ENCODE peak calls at places on chromosomes 4 and X, in nine cellular contexts. U is activated naive CD8-positive, alpha-beta T cell treated with anti-CD3 and anti-CD28 coated beads, Interleukin-2, amount 10 ng/mL, durations not matched to agents 7 days and 5 days; A is NCI-H1436; W is kidney glomerular epithelial cell; M is Right ventricle myocardium superior; P is stimulated activated naive CD4-positive, alpha-beta T cell; E is IMR-90; T is stimulated activated CD4-positive, alpha-beta T cell treated with anti-CD3 and anti-CD28 coated beads, Interleukin-2, amount 100 ng/mL, for 48 hours; X is nephron progenitor cell. C is an unnamed sample.

GRCh38 chr4:176539091-176539784 is 219.5 kb downstream of the SPCS3 start:
- DNase-seq in W (no peak), M (no peak), U (no peak), P (no peak), A (no peak), X (no peak), E (peak), T (no peak), C (no peak)

GRCh38 chr4:7255996-7256395 is 63.7 kb downstream of the SORCS2 start:
- DNase-seq in E (no peak), X (no peak), P (no peak), W (no peak), U (no peak), A (no peak), T (no peak), M (peak), C (no peak)

GRCh38 chr4:186297013-186297645 is 31.1 kb downstream of the F11 start:
- DNase-seq in W (peak), P (peak), X (peak), A (no peak), M (no peak), T (no peak), E (peak), U (no peak), C (no peak)

GRCh38 chrX:40209951-40210617 is 112.3 kb upstream of the BCOR start:
- DNase-seq in W (no peak), E (peak), M (no peak), A (no peak), U (no peak), X (no peak), P (no peak), T (no peak), C (no peak)

GRCh38 chr4:184392748-184393334 is 81.5 kb downstream of the IRF2 start:
- DNase-seq in E (no peak), T (no peak), M (peak), A (no peak), W (no peak), U (no peak), P (no peak), X (no peak), C (no peak)

GRCh38 chr4:76282941-76283689 is 23.4 kb upstream of the STBD1 start:
- DNase-seq in U (no peak), A (no peak), W (no peak), X (no peak), P (no peak), E (no peak), T (no peak), M (no peak), C (no peak)

GRCh38 chr4:170089743-170090666 is at the start of gene AADAT:
- DNase-seq in U (peak), W (peak), X (peak), P (no peak), M (peak), T (peak), E (peak), A (peak), C (peak)

GRCh38 chr4:71713611-71714203 is 70.2 kb downstream of the GC start:
- DNase-seq in X (no peak), P (peak), T (no peak), W (peak), M (no peak), U (no peak), E (peak), A (peak), C (no peak)

GRCh38 chrX:129115104-129115503 is 408.2 kb downstream of the SMARCA1 start:
- DNase-seq in A (peak), M (no peak), E (peak), X (peak), U (no peak), W (no peak), T (peak), P (no peak), C (no peak)

GRCh38 chr4:150720973-150721518 is 139.1 kb downstream of the MAB21L2 start:
- DNase-seq in W (no peak), T (no peak), P (no peak), E (peak), U (no peak), M (no peak), A (no peak), X (no peak), C (no peak)

GRCh38 chrX:112846787-112847186 is 6.2 kb upstream of the AMOT start:
- DNase-seq in A (no peak), W (no peak), P (no peak), M (no peak), U (no peak), E (no peak), X (no peak), T (no peak), C (no peak)

GRCh38 chr4:80183196-80184052 is 13.9 kb upstream of the PRDM8 start:
- DNase-seq in E (no peak), U (no peak), W (no peak), X (no peak), P (peak), T (no peak), M (peak), A (no peak), C (peak)

GRCh38 chr4:25031077-25031606 is 396 bp upstream of the LGI2 start:
- DNase-seq in P (no peak), U (no peak), E (no peak), A (no peak), M (no peak), W (no peak), X (peak), T (no peak), C (peak)

GRCh38 chr4:100261346-100261745 is 71.1 kb upstream of the DDIT4L start:
- DNase-seq in M (no peak), X (no peak), E (peak), A (no peak), U (no peak), P (no peak), W (no peak), T (no peak), C (no peak)

GRCh38 chr4:163662761-163663160 is 168.3 kb downstream of the TMA16 start:
- DNase-seq in A (no peak), P (no peak), X (no peak), M (no peak), T (no peak), E (no peak), W (no peak), U (no peak), C (no peak)

GRCh38 chr4:52572936-52573485 is 86.1 kb downstream of the USP46 start:
- DNase-seq in U (no peak), W (peak), T (no peak), P (no peak), E (peak), X (no peak), A (no peak), M (no peak), C (no peak)

GRCh38 chr4:128068927-128069326 is 7.8 kb downstream of the LARP1B start:
- DNase-seq in A (no peak), U (no peak), P (no peak), T (no peak), M (no peak), X (no peak), W (no peak), E (peak), C (no peak)

GRCh38 chrX:108001218-108001814 is 19.1 kb upstream of the TEX13B start:
- DNase-seq in W (no peak), M (no peak), X (peak), E (peak), P (peak), T (no peak), A (peak), U (no peak), C (no peak)

GRCh38 chr4:2482693-2483092 is 13.8 kb downstream of the RNF4 start:
- DNase-seq in U (no peak), X (no peak), W (no peak), M (peak), P (peak), T (no peak), A (no peak), E (peak), C (no peak)

C was measured in Right ventricle myocardium inferior.